ENCODE peak calls at places on chromosome 19, in six cellular contexts. One of them, this sample, is unnamed.

GRCh38 chr19:17339088-17339741 is 1.9 kb downstream of the GTPBP3 start:
- DNase-seq in upper lobe of left lung: peak; percentile 89
- DNase-seq in body of pancreas: no peak
- DNase-seq in heart left ventricle: no peak
- DNase-seq in Peyer's patch: no peak
- DNase-seq in right lobe of liver: no peak
- DNase-seq in this sample: peak; percentile 83

GRCh38 chr19:19201697-19202630 is 1.2 kb downstream of the NR2C2AP start:
- DNase-seq in body of pancreas: no peak
- DNase-seq in right lobe of liver: no peak
- DNase-seq in heart left ventricle: no peak
- DNase-seq in Peyer's patch: no peak
- DNase-seq in upper lobe of left lung: no peak
- DNase-seq in this sample: no peak

GRCh38 chr19:39160523-39160861 is 34.9 kb downstream of the PAK4 start:
- DNase-seq in body of pancreas: peak; percentile 48
- DNase-seq in upper lobe of left lung: no peak
- DNase-seq in heart left ventricle: no peak
- DNase-seq in right lobe of liver: no peak
- DNase-seq in Peyer's patch: no peak
- DNase-seq in this sample: no peak

GRCh38 chr19:51784922-51785690 is 9.9 kb upstream of the FPR3 start:
- DNase-seq in upper lobe of left lung: no peak
- DNase-seq in heart left ventricle: peak; percentile 69
- DNase-seq in body of pancreas: peak; percentile 78
- DNase-seq in right lobe of liver: peak; percentile 35
- DNase-seq in Peyer's patch: no peak
- DNase-seq in this sample: no peak

GRCh38 chr19:17681505-17682125 is 6.5 kb downstream of the UNC13A start:
- DNase-seq in body of pancreas: no peak
- DNase-seq in heart left ventricle: no peak
- DNase-seq in upper lobe of left lung: peak; percentile 87
- DNase-seq in right lobe of liver: peak; percentile 37
- DNase-seq in Peyer's patch: no peak
- DNase-seq in this sample: no peak

GRCh38 chr19:15437355-15438123 is 12.2 kb downstream of the WIZ start:
- DNase-seq in body of pancreas: no peak
- DNase-seq in Peyer's patch: no peak
- DNase-seq in right lobe of liver: no peak
- DNase-seq in upper lobe of left lung: no peak
- DNase-seq in heart left ventricle: no peak
- DNase-seq in this sample: no peak

GRCh38 chr19:12937243-12938053 is 961 bp upstream of the CALR start:
- DNase-seq in right lobe of liver: peak; percentile 78
- DNase-seq in Peyer's patch: peak; percentile 49
- DNase-seq in heart left ventricle: no peak
- DNase-seq in upper lobe of left lung: no peak
- DNase-seq in body of pancreas: peak; percentile 66
- DNase-seq in this sample: no peak

GRCh38 chr19:13040916-13041292 is 45.6 kb downstream of the NFIX start:
- DNase-seq in Peyer's patch: no peak
- DNase-seq in body of pancreas: no peak
- DNase-seq in right lobe of liver: no peak
- DNase-seq in heart left ventricle: no peak
- DNase-seq in upper lobe of left lung: no peak
- DNase-seq in this sample: no peak

GRCh38 chr19:3618144-3618810 is 8.3 kb downstream of the CACTIN start:
- DNase-seq in body of pancreas: peak; percentile 44
- DNase-seq in heart left ventricle: peak; percentile 86
- DNase-seq in Peyer's patch: peak; percentile 56
- DNase-seq in upper lobe of left lung: peak; percentile 93
- DNase-seq in right lobe of liver: peak; percentile 78
- DNase-seq in this sample: peak; percentile 90

GRCh38 chr19:15498910-15499309 is 9.4 kb upstream of the CYP4F22 start:
- DNase-seq in heart left ventricle: no peak
- DNase-seq in upper lobe of left lung: no peak
- DNase-seq in Peyer's patch: no peak
- DNase-seq in body of pancreas: no peak
- DNase-seq in right lobe of liver: peak; percentile 43
- DNase-seq in this sample: no peak

GRCh38 chr19:17296278-17296677 is 6.9 kb downstream of the ABHD8 start:
- DNase-seq in Peyer's patch: no peak
- DNase-seq in heart left ventricle: no peak
- DNase-seq in body of pancreas: no peak
- DNase-seq in right lobe of liver: no peak
- DNase-seq in upper lobe of left lung: no peak
- DNase-seq in this sample: no peak

GRCh38 chr19:19064811-19065745 is 1.3 kb downstream of the SLC25A42 start:
- DNase-seq in right lobe of liver: peak; percentile 51
- DNase-seq in upper lobe of left lung: peak; percentile 76
- DNase-seq in body of pancreas: peak; percentile 20
- DNase-seq in heart left ventricle: peak; percentile 64
- DNase-seq in Peyer's patch: peak; percentile 33
- DNase-seq in this sample: peak; percentile 87

GRCh38 chr19:41537789-41538188 is 38.2 kb upstream of the CEACAM21 start:
- DNase-seq in heart left ventricle: no peak
- DNase-seq in Peyer's patch: no peak
- DNase-seq in body of pancreas: no peak
- DNase-seq in upper lobe of left lung: no peak
- DNase-seq in right lobe of liver: no peak
- DNase-seq in this sample: no peak

GRCh38 chr19:38528213-38528755 is 89.5 kb downstream of the MAP4K1 start:
- DNase-seq in heart left ventricle: no peak
- DNase-seq in right lobe of liver: no peak
- DNase-seq in body of pancreas: no peak
- DNase-seq in Peyer's patch: no peak
- DNase-seq in upper lobe of left lung: peak; percentile 66
- DNase-seq in this sample: no peak

GRCh38 chr19:41753159-41753558 is 2.2 kb upstream of the CEACAM6 start:
- DNase-seq in upper lobe of left lung: peak; percentile 96
- DNase-seq in right lobe of liver: peak; percentile 56
- DNase-seq in Peyer's patch: peak; percentile 58
- DNase-seq in body of pancreas: peak; percentile 64
- DNase-seq in heart left ventricle: no peak
- DNase-seq in this sample: peak; percentile 92

GRCh38 chr19:54448037-54448773 is 794 bp upstream of the LENG8 start:
- DNase-seq in upper lobe of left lung: peak; percentile 83
- DNase-seq in right lobe of liver: peak; percentile 61
- DNase-seq in heart left ventricle: peak; percentile 78
- DNase-seq in body of pancreas: peak; percentile 79
- DNase-seq in Peyer's patch: peak; percentile 47
- DNase-seq in this sample: peak; percentile 87

GRCh38 chr19:2661615-2662014 is 40.9 kb downstream of the GNG7 start:
- DNase-seq in right lobe of liver: no peak
- DNase-seq in upper lobe of left lung: no peak
- DNase-seq in heart left ventricle: no peak
- DNase-seq in Peyer's patch: no peak
- DNase-seq in body of pancreas: no peak
- DNase-seq in this sample: no peak

GRCh38 chr19:18657590-18658365 is 20.9 kb downstream of the KLHL26 start:
- DNase-seq in right lobe of liver: no peak
- DNase-seq in body of pancreas: peak; percentile 38
- DNase-seq in heart left ventricle: peak; percentile 78
- DNase-seq in Peyer's patch: no peak
- DNase-seq in upper lobe of left lung: peak; percentile 83
- DNase-seq in this sample: no peak

GRCh38 chr19:46191356-46191755 is 38.2 kb upstream of the IGFL1 start:
- DNase-seq in Peyer's patch: no peak
- DNase-seq in right lobe of liver: no peak
- DNase-seq in heart left ventricle: no peak
- DNase-seq in upper lobe of left lung: no peak
- DNase-seq in body of pancreas: no peak
- DNase-seq in this sample: no peak

GRCh38 chr19:46195104-46195503 is 34.4 kb upstream of the IGFL1 start:
- DNase-seq in body of pancreas: no peak
- DNase-seq in right lobe of liver: no peak
- DNase-seq in upper lobe of left lung: no peak
- DNase-seq in Peyer's patch: no peak
- DNase-seq in heart left ventricle: no peak
- DNase-seq in this sample: no peak

GRCh38 chr19:46191972-46192371 is 37.6 kb upstream of the IGFL1 start:
- DNase-seq in heart left ventricle: no peak
- DNase-seq in body of pancreas: no peak
- DNase-seq in Peyer's patch: no peak
- DNase-seq in upper lobe of left lung: no peak
- DNase-seq in right lobe of liver: no peak
- DNase-seq in this sample: no peak

GRCh38 chr19:46193678-46194077 is 35.9 kb upstream of the IGFL1 start:
- DNase-seq in body of pancreas: no peak
- DNase-seq in Peyer's patch: no peak
- DNase-seq in right lobe of liver: no peak
- DNase-seq in heart left ventricle: no peak
- DNase-seq in upper lobe of left lung: no peak
- DNase-seq in this sample: no peak

DNA sequence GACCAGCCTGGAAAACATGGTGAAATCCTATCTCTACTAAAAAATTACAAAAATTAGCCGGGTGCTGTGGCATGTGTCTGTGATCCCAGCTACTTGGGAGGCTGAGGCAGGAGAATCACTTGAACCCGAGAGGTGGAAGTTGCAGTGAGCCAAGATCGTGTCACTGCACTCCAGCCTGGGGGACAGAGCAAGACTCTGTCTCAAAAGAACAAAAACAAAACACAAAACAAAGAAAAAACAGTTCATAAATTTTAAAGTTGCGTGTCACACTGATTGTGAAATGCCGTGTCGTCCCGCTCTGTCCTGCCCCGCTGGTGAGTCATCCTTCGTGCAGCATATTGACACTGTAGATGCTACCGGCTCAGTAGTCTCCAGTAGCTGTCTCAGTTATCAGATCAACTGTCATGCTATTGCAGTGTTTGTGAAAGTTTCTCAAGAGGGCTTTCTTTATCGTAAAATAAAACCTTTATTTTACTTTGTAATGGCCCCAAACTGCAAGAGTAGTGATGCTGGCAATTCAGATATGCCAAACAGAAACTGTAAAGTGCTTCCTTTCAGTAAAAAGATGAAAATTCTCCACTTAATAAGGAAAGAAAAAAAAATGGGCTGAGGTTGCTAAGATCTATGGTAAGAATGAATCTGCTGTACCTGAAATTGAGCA is 36.4 kb upstream of the IGFL1 start:
- DNase-seq in Peyer's patch: peak; percentile 27
- DNase-seq in body of pancreas: peak; percentile 50
- DNase-seq in upper lobe of left lung: no peak
- DNase-seq in right lobe of liver: peak; percentile 79
- DNase-seq in heart left ventricle: no peak
- DNase-seq in this sample: no peak
- TF ChIP-seq POLR2A in Peyer's patch: no peak
- TF ChIP-seq POLR2A in body of pancreas: no peak
- TF ChIP-seq POLR2A in upper lobe of left lung: no peak
- TF ChIP-seq POLR2A in right lobe of liver: peak; percentile 54
- TF ChIP-seq POLR2A in heart left ventricle: no peak
- TF ChIP-seq POLR2A in this sample: no peak

DNA sequence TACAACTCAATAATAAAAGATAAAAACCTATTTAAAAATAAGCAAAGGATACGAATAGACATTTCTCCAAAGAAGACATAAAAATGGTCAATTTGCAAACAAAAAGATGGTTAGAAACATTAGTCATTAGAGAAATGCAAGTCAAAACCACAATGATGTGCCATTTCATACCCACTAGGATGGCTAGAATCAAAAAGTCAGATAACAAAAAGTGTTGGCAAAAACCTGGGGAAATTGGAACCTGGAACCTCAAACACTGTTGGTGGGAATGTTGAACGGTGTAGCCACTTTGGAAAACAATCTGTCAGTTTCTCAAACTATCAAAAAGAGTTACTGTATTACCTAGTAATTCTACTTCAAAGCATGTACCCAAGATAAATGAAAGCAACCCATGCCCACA is 26.5 kb upstream of the ZNF30 start:
- DNase-seq in Peyer's patch: no peak
- DNase-seq in body of pancreas: no peak
- DNase-seq in upper lobe of left lung: no peak
- DNase-seq in heart left ventricle: no peak
- DNase-seq in right lobe of liver: no peak
- DNase-seq in this sample: no peak
- H3K9me3 ChIP-seq in Peyer's patch: no peaks in the 10 kb centered on the region
- H3K9me3 ChIP-seq in body of pancreas: no peaks in the 10 kb centered on the region
- H3K9me3 ChIP-seq in upper lobe of left lung: no peaks in the 10 kb centered on the region
- H3K9me3 ChIP-seq in heart left ventricle: no peaks in the 10 kb centered on the region
- H3K9me3 ChIP-seq in right lobe of liver: no peaks in the 10 kb centered on the region
- H3K9me3 ChIP-seq in this sample: peaks cover 8% of the 10 kb centered on the region

GRCh38 chr19:40192758-40193586 is 1.7 kb downstream of the MAP3K10 start:
- DNase-seq in upper lobe of left lung: no peak
- DNase-seq in Peyer's patch: no peak
- DNase-seq in heart left ventricle: no peak
- DNase-seq in right lobe of liver: no peak
- DNase-seq in body of pancreas: no peak
- DNase-seq in this sample: no peak

GRCh38 chr19:40193587-40193849 is 2.3 kb downstream of the MAP3K10 start:
- DNase-seq in heart left ventricle: no peak
- DNase-seq in Peyer's patch: no peak
- DNase-seq in body of pancreas: no peak
- DNase-seq in right lobe of liver: no peak
- DNase-seq in upper lobe of left lung: no peak
- DNase-seq in this sample: no peak

GRCh38 chr19:40190891-40191835 is at the start of gene MAP3K10:
- DNase-seq in heart left ventricle: peak; percentile 90
- DNase-seq in body of pancreas: peak; percentile 68
- DNase-seq in Peyer's patch: peak; percentile 71
- DNase-seq in upper lobe of left lung: peak; percentile 97
- DNase-seq in right lobe of liver: peak; percentile 80
- DNase-seq in this sample: peak; percentile 94

DNA sequence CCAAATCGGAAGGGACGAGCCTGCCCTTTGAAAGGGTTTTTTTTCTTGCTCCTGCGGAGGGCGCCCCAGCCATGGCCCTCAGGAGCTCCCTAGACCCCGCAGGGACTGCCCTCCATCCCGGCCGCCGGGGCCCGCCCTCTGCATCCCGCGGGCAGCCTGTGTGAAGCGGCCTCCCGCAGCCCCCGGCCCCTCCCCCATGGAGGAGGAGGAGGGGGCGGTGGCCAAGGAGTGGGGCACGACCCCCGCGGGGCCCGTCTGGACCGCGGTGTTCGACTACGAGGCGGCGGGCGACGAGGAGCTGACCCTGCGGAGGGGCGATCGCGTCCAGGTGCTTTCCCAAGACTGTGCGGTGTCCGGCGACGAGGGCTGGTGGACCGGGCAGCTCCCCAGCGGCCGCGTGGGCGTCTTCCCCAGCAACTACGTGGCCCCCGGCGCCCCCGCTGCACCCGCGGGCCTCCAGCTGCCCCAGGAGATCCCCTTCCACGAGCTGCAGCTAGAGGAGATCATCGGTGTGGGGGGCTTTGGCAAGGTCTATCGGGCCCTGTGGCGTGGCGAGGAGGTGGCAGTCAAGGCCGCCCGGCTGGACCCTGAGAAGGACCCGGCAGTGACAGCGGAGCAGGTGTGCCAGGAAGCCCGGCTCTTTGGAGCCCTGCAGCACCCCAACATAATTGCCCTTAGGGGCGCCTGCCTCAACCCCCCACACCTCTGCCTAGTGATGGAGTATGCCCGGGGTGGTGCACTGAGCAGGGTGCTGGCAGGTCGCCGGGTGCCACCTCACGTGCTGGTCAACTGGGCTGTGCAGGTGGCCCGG is 815 bp downstream of the MAP3K10 start:
- DNase-seq in right lobe of liver: peak; percentile 37
- DNase-seq in heart left ventricle: no peak
- DNase-seq in Peyer's patch: no peak
- DNase-seq in upper lobe of left lung: peak; percentile 88
- DNase-seq in body of pancreas: peak; percentile 12
- DNase-seq in this sample: peak; percentile 82
- TF ChIP-seq POLR2A in right lobe of liver: no peak
- TF ChIP-seq POLR2A in heart left ventricle: no peak
- TF ChIP-seq POLR2A in Peyer's patch: no peak
- TF ChIP-seq POLR2A in upper lobe of left lung: no peak
- TF ChIP-seq POLR2A in body of pancreas: no peak
- TF ChIP-seq POLR2A in this sample: no peak

GRCh38 chr19:58047672-58048071 is 11.4 kb upstream of the ZNF135 start:
- DNase-seq in Peyer's patch: no peak
- DNase-seq in upper lobe of left lung: no peak
- DNase-seq in right lobe of liver: no peak
- DNase-seq in heart left ventricle: no peak
- DNase-seq in body of pancreas: no peak
- DNase-seq in this sample: no peak
- H3K9me3 ChIP-seq in Peyer's patch: no peaks in the 10 kb centered on the region
- H3K9me3 ChIP-seq in upper lobe of left lung: peaks cover 64% of the 10 kb centered on the region
- H3K9me3 ChIP-seq in right lobe of liver: no peaks in the 10 kb centered on the region
- H3K9me3 ChIP-seq in heart left ventricle: peaks cover 66% of the 10 kb centered on the region
- H3K9me3 ChIP-seq in body of pancreas: no peaks in the 10 kb centered on the region
- H3K9me3 ChIP-seq in this sample: peaks cover 94% of the 10 kb centered on the region